ENCODE peak calls at places on chromosomes 6 and 20, in seven cellular contexts. One of them, this sample, is unnamed. For H3K36me3, the result is how much of the 10 kb centered on the place peaks cover.

GRCh38 chr6:56521454-56521853 is 121.2 kb downstream of the DST start:
- DNase-seq in RWPE2: no peak
- DNase-seq in cardiac muscle cell: no peak
- DNase-seq in CD8-positive, alpha-beta T cell: no peak
- DNase-seq in left lung: no peak
- DNase-seq in brain microvascular endothelial cell: no peak
- DNase-seq in ovary: no peak
- DNase-seq in this sample: no peak

GRCh38 chr20:9228774-9229450 is 160.0 kb downstream of the PLCB4 start:
- DNase-seq in RWPE2: no peak
- DNase-seq in cardiac muscle cell: no peak
- DNase-seq in CD8-positive, alpha-beta T cell: no peak
- DNase-seq in left lung: no peak
- DNase-seq in brain microvascular endothelial cell: no peak
- DNase-seq in ovary: peak
- DNase-seq in this sample: no peak

GRCh38 chr6:47135772-47136171 is 93.6 kb upstream of the ADGRF1 start:
- DNase-seq in RWPE2: no peak
- DNase-seq in cardiac muscle cell: no peak
- DNase-seq in CD8-positive, alpha-beta T cell: no peak
- DNase-seq in left lung: no peak
- DNase-seq in brain microvascular endothelial cell: peak
- DNase-seq in ovary: no peak
- DNase-seq in this sample: no peak

GRCh38 chr6:56040271-56040670 is 164.9 kb upstream of the BMP5 start:
- DNase-seq in RWPE2: no peak
- DNase-seq in cardiac muscle cell: no peak
- DNase-seq in CD8-positive, alpha-beta T cell: no peak
- DNase-seq in left lung: no peak
- DNase-seq in brain microvascular endothelial cell: no peak
- DNase-seq in ovary: no peak
- DNase-seq in this sample: no peak

GRCh38 chr6:124535299-124535698 is 426.9 kb upstream of the RNF217 start:
- DNase-seq in RWPE2: no peak
- DNase-seq in cardiac muscle cell: no peak
- DNase-seq in CD8-positive, alpha-beta T cell: no peak
- DNase-seq in left lung: no peak
- DNase-seq in brain microvascular endothelial cell: no peak
- DNase-seq in ovary: no peak
- DNase-seq in this sample: no peak

GRCh38 chr20:4603724-4604123 is 118.0 kb upstream of the PRND start:
- DNase-seq in RWPE2: no peak
- DNase-seq in cardiac muscle cell: no peak
- DNase-seq in CD8-positive, alpha-beta T cell: no peak
- DNase-seq in left lung: no peak
- DNase-seq in brain microvascular endothelial cell: no peak
- DNase-seq in ovary: no peak
- DNase-seq in this sample: no peak

GRCh38 chr6:100622907-100623692 is 158.4 kb upstream of the SIM1 start:
- DNase-seq in RWPE2: no peak
- DNase-seq in cardiac muscle cell: no peak
- DNase-seq in CD8-positive, alpha-beta T cell: no peak
- DNase-seq in left lung: no peak
- DNase-seq in brain microvascular endothelial cell: peak
- DNase-seq in ovary: no peak
- DNase-seq in this sample: no peak

GRCh38 chr20:40703981-40704530 is 15.0 kb upstream of the MAFB start:
- DNase-seq in RWPE2: peak
- DNase-seq in cardiac muscle cell: no peak
- DNase-seq in CD8-positive, alpha-beta T cell: no peak
- DNase-seq in left lung: no peak
- DNase-seq in brain microvascular endothelial cell: no peak
- DNase-seq in ovary: no peak
- DNase-seq in this sample: no peak

GRCh38 chr20:48822879-48823385 is 4.9 kb downstream of the PREX1 start:
- DNase-seq in RWPE2: no peak
- DNase-seq in cardiac muscle cell: no peak
- DNase-seq in CD8-positive, alpha-beta T cell: no peak
- DNase-seq in left lung: no peak
- DNase-seq in brain microvascular endothelial cell: no peak
- DNase-seq in ovary: no peak
- DNase-seq in this sample: no peak

GRCh38 chr6:39347906-39348585 is 25.5 kb upstream of the KCNK16 start:
- DNase-seq in RWPE2: no peak
- DNase-seq in cardiac muscle cell: peak
- DNase-seq in CD8-positive, alpha-beta T cell: peak
- DNase-seq in left lung: no peak
- DNase-seq in brain microvascular endothelial cell: peak
- DNase-seq in ovary: peak
- DNase-seq in this sample: no peak

GRCh38 chr6:111414373-111414772 is 68.6 kb downstream of the REV3L start:
- DNase-seq in RWPE2: no peak
- DNase-seq in cardiac muscle cell: no peak
- DNase-seq in CD8-positive, alpha-beta T cell: no peak
- DNase-seq in left lung: no peak
- DNase-seq in brain microvascular endothelial cell: no peak
- DNase-seq in ovary: no peak
- DNase-seq in this sample: no peak

GRCh38 chr6:69122407-69122773 is 487.3 kb downstream of the ADGRB3 start:
- DNase-seq in RWPE2: no peak
- DNase-seq in cardiac muscle cell: no peak
- DNase-seq in CD8-positive, alpha-beta T cell: no peak
- DNase-seq in left lung: no peak
- DNase-seq in brain microvascular endothelial cell: no peak
- DNase-seq in ovary: no peak
- DNase-seq in this sample: no peak

GRCh38 chr20:44334709-44335108 is 2.1 kb upstream of the R3HDML start:
- DNase-seq in RWPE2: no peak
- DNase-seq in cardiac muscle cell: no peak
- DNase-seq in CD8-positive, alpha-beta T cell: no peak
- DNase-seq in left lung: no peak
- DNase-seq in brain microvascular endothelial cell: no peak
- DNase-seq in ovary: no peak
- DNase-seq in this sample: no peak

GRCh38 chr6:95266537-95267258 is 310.6 kb upstream of the MANEA start:
- DNase-seq in RWPE2: no peak
- DNase-seq in cardiac muscle cell: no peak
- DNase-seq in CD8-positive, alpha-beta T cell: no peak
- DNase-seq in left lung: no peak
- DNase-seq in brain microvascular endothelial cell: no peak
- DNase-seq in ovary: no peak
- DNase-seq in this sample: no peak

GRCh38 chr6:118890997-118891790 is 2.8 kb upstream of the ASF1A start:
- DNase-seq in RWPE2: no peak
- DNase-seq in cardiac muscle cell: no peak
- DNase-seq in CD8-positive, alpha-beta T cell: no peak
- DNase-seq in left lung: no peak
- DNase-seq in brain microvascular endothelial cell: no peak
- DNase-seq in ovary: no peak
- DNase-seq in this sample: no peak

GRCh38 chr6:88183503-88183902 is 17.4 kb upstream of the CNR1 start:
- DNase-seq in RWPE2: no peak
- DNase-seq in cardiac muscle cell: no peak
- DNase-seq in CD8-positive, alpha-beta T cell: no peak
- DNase-seq in left lung: no peak
- DNase-seq in brain microvascular endothelial cell: no peak
- DNase-seq in ovary: no peak
- DNase-seq in this sample: no peak

GRCh38 chr6:88184921-88185320 is 18.8 kb upstream of the CNR1 start:
- DNase-seq in RWPE2: no peak
- DNase-seq in cardiac muscle cell: no peak
- DNase-seq in CD8-positive, alpha-beta T cell: no peak
- DNase-seq in left lung: peak
- DNase-seq in brain microvascular endothelial cell: no peak
- DNase-seq in ovary: no peak
- DNase-seq in this sample: no peak

GRCh38 chr6:88177961-88178464 is 11.9 kb upstream of the CNR1 start:
- DNase-seq in RWPE2: no peak
- DNase-seq in cardiac muscle cell: no peak
- DNase-seq in CD8-positive, alpha-beta T cell: no peak
- DNase-seq in left lung: no peak
- DNase-seq in brain microvascular endothelial cell: peak
- DNase-seq in ovary: no peak
- DNase-seq in this sample: peak

GRCh38 chr6:88174906-88175305 is 8.8 kb upstream of the CNR1 start:
- DNase-seq in RWPE2: no peak
- DNase-seq in cardiac muscle cell: no peak
- DNase-seq in CD8-positive, alpha-beta T cell: no peak
- DNase-seq in left lung: no peak
- DNase-seq in brain microvascular endothelial cell: no peak
- DNase-seq in ovary: no peak
- DNase-seq in this sample: no peak

GRCh38 chr6:88179692-88180091 is 13.5 kb upstream of the CNR1 start:
- DNase-seq in RWPE2: no peak
- DNase-seq in cardiac muscle cell: no peak
- DNase-seq in CD8-positive, alpha-beta T cell: no peak
- DNase-seq in left lung: no peak
- DNase-seq in brain microvascular endothelial cell: no peak
- DNase-seq in ovary: no peak
- DNase-seq in this sample: peak
- TF ChIP-seq CTCF in RWPE2: no peak
- TF ChIP-seq CTCF in cardiac muscle cell: no peak
- TF ChIP-seq CTCF in CD8-positive, alpha-beta T cell: no peak
- TF ChIP-seq CTCF in left lung: no peak
- TF ChIP-seq CTCF in brain microvascular endothelial cell: no peak
- TF ChIP-seq CTCF in ovary: no peak
- TF ChIP-seq CTCF in this sample: no peak

DNA sequence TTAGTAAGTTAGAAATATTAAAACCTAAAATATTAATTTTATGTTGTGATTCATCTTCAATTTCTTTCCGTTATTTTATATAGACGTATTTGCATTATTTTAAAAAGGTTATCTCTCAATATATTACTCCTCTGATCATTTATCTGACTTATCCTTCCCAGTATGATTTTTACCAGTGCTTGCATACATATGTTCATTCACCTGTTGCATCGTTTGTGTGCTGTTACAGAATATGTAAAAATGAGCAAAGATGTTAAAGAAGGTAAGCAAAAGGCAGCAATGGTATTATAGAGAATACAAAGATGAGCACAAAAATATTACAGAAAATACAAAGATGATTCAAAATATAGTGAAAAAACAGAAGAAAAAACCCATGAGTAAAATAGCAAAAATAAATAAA is 48.9 kb downstream of the SYCP2 start:
- DNase-seq in RWPE2: no peak
- DNase-seq in cardiac muscle cell: no peak
- DNase-seq in CD8-positive, alpha-beta T cell: no peak
- DNase-seq in left lung: no peak
- DNase-seq in brain microvascular endothelial cell: no peak
- DNase-seq in ovary: no peak
- DNase-seq in this sample: no peak
- H3K36me3 ChIP-seq in RWPE2: under half
- H3K36me3 ChIP-seq in cardiac muscle cell: under half
- H3K36me3 ChIP-seq in CD8-positive, alpha-beta T cell: under half
- H3K36me3 ChIP-seq in left lung: under half
- H3K36me3 ChIP-seq in brain microvascular endothelial cell: under half
- H3K36me3 ChIP-seq in ovary: under half
- H3K36me3 ChIP-seq in this sample: under half

DNA sequence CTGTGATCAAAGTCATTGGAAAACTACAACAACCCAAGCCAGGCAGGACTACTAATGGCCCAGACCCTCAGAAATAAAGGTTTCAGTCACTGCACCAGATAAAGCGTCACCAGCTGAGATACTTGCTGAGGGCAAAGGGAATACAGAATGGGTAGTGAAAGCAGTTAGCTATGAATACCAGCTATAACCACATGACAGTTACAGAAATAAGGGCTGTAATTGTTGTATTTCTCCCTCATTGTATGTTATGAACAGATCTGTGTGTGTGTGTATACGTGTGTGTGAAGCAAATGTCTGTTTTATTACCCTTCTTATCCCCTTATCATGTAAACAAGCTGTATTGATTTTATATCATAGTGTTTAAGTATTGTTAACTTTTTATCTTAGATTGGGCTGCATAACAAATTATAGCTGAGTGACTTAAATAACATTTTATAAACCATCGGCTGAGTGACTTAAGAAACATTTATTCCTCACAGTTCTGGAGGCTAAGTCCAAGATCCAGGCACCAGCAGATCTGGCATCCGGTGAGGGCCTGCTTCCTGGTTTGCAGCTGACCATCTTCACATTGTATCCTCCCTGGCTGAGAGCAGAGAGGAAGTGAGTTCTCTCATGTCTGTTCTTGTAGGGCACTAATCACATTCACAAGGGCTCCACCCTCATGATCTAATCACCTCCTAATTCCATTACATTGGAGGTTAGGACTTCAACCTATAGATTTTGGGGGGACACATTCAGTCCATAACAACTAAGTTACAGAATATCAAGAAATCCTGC is 46.0 kb upstream of the VSX1 start:
- DNase-seq in RWPE2: no peak
- DNase-seq in cardiac muscle cell: no peak
- DNase-seq in CD8-positive, alpha-beta T cell: no peak
- DNase-seq in left lung: no peak
- DNase-seq in brain microvascular endothelial cell: no peak
- DNase-seq in ovary: no peak
- DNase-seq in this sample: no peak
- H3K4me3 ChIP-seq in RWPE2: no peak
- H3K4me3 ChIP-seq in cardiac muscle cell: no peak
- H3K4me3 ChIP-seq in CD8-positive, alpha-beta T cell: no peak
- H3K4me3 ChIP-seq in left lung: no peak
- H3K4me3 ChIP-seq in brain microvascular endothelial cell: no peak
- H3K4me3 ChIP-seq in ovary: no peak
- H3K4me3 ChIP-seq in this sample: no peak

GRCh38 chr6:35048031-35048613 is 93.0 kb downstream of the TCP11 start:
- DNase-seq in RWPE2: no peak
- DNase-seq in cardiac muscle cell: peak
- DNase-seq in CD8-positive, alpha-beta T cell: no peak
- DNase-seq in left lung: no peak
- DNase-seq in brain microvascular endothelial cell: no peak
- DNase-seq in ovary: no peak
- DNase-seq in this sample: no peak

GRCh38 chr6:35047265-35048011 is 93.7 kb downstream of the TCP11 start:
- DNase-seq in RWPE2: no peak
- DNase-seq in cardiac muscle cell: no peak
- DNase-seq in CD8-positive, alpha-beta T cell: no peak
- DNase-seq in left lung: no peak
- DNase-seq in brain microvascular endothelial cell: peak
- DNase-seq in ovary: no peak
- DNase-seq in this sample: no peak

GRCh38 chr6:35049885-35050284 is 91.3 kb downstream of the TCP11 start:
- DNase-seq in RWPE2: no peak
- DNase-seq in cardiac muscle cell: no peak
- DNase-seq in CD8-positive, alpha-beta T cell: no peak
- DNase-seq in left lung: no peak
- DNase-seq in brain microvascular endothelial cell: peak
- DNase-seq in ovary: no peak
- DNase-seq in this sample: no peak

GRCh38 chr6:35049346-35049745 is 91.8 kb downstream of the TCP11 start:
- DNase-seq in RWPE2: no peak
- DNase-seq in cardiac muscle cell: no peak
- DNase-seq in CD8-positive, alpha-beta T cell: no peak
- DNase-seq in left lung: no peak
- DNase-seq in brain microvascular endothelial cell: no peak
- DNase-seq in ovary: no peak
- DNase-seq in this sample: no peak

GRCh38 chr6:35048631-35049083 is 92.5 kb downstream of the TCP11 start:
- DNase-seq in RWPE2: no peak
- DNase-seq in cardiac muscle cell: peak
- DNase-seq in CD8-positive, alpha-beta T cell: no peak
- DNase-seq in left lung: no peak
- DNase-seq in brain microvascular endothelial cell: no peak
- DNase-seq in ovary: peak
- DNase-seq in this sample: peak
- TF ChIP-seq CTCF in RWPE2: peak
- TF ChIP-seq CTCF in cardiac muscle cell: peak
- TF ChIP-seq CTCF in CD8-positive, alpha-beta T cell: peak
- TF ChIP-seq CTCF in left lung: no peak
- TF ChIP-seq CTCF in brain microvascular endothelial cell: peak
- TF ChIP-seq CTCF in ovary: no peak
- TF ChIP-seq CTCF in this sample: peak

GRCh38 chr6:129164032-129164431 is 281.1 kb downstream of the LAMA2 start:
- DNase-seq in RWPE2: no peak
- DNase-seq in cardiac muscle cell: no peak
- DNase-seq in CD8-positive, alpha-beta T cell: no peak
- DNase-seq in left lung: no peak
- DNase-seq in brain microvascular endothelial cell: no peak
- DNase-seq in ovary: no peak
- DNase-seq in this sample: no peak
- H3K36me3 ChIP-seq in RWPE2: under half
- H3K36me3 ChIP-seq in cardiac muscle cell: under half
- H3K36me3 ChIP-seq in CD8-positive, alpha-beta T cell: under half
- H3K36me3 ChIP-seq in left lung: under half
- H3K36me3 ChIP-seq in brain microvascular endothelial cell: under half
- H3K36me3 ChIP-seq in ovary: under half
- H3K36me3 ChIP-seq in this sample: under half

This sample was measured in GM06990.